ENCODE peak calls at places on chromosomes 11 and 22, in ten cellular contexts. F, D, M, R, E, T, X, K, Q and U are unnamed samples.

GRCh38 chr11:2142762-2143202 is 3.6 kb upstream of the IGF2 start:
- DNase-seq in Q (peak; percentile 56), E (peak; percentile 58), F (no peak), T (no peak), K (no peak), D (no peak), X (no peak), R (peak; percentile 20), M (no peak), U (no peak)

GRCh38 chr11:4891996-4892640 is 10.4 kb downstream of the OR51T1 start:
- DNase-seq in Q (peak; percentile 89), X (no peak), E (no peak), T (peak; percentile 56), R (peak; percentile 84), D (no peak), F (no peak), K (no peak), M (peak; percentile 31), U (no peak)

GRCh38 chr11:102546923-102547471 is 16.4 kb upstream of the MMP7 start:
- DNase-seq in F (peak; percentile 29), R (no peak), E (no peak), X (no peak), M (no peak), K (no peak), D (no peak), T (no peak), Q (no peak), U (no peak)

GRCh38 chr11:45238724-45239123 is 47.4 kb downstream of the SYT13 start:
- DNase-seq in K (no peak), E (no peak), D (no peak), T (peak; percentile 1), F (no peak), Q (peak; percentile 84), X (no peak), M (no peak), R (no peak), U (no peak)

GRCh38 chr22:43154887-43155536 is 3.7 kb downstream of the TSPO start:
- DNase-seq in T (no peak), D (no peak), X (no peak), R (no peak), K (no peak), F (no peak), M (no peak), E (no peak), Q (no peak), U (no peak)

GRCh38 chr11:106456651-106457050 is 379.2 kb downstream of the AASDHPPT start:
- DNase-seq in D (no peak), K (no peak), F (no peak), Q (no peak), R (no peak), M (no peak), E (no peak), X (no peak), T (no peak), U (no peak)

GRCh38 chr11:122309262-122309925 is 193.4 kb upstream of the BLID start:
- DNase-seq in T (no peak), E (no peak), K (no peak), M (no peak), X (no peak), D (peak; percentile 73), R (no peak), Q (no peak), F (no peak), U (no peak)

GRCh38 chr11:134223066-134223465 is 701 bp downstream of the NCAPD3 start:
- DNase-seq in X (no peak), T (no peak), M (no peak), D (no peak), E (peak; percentile 11), K (no peak), Q (no peak), F (no peak), R (no peak), U (no peak)

GRCh38 chr11:61503135-61503770 is 5.3 kb upstream of the LRRC10B start:
- DNase-seq in R (no peak), F (no peak), D (no peak), X (no peak), Q (no peak), E (no peak), M (no peak), K (no peak), T (no peak), U (no peak)

GRCh38 chr22:35802885-35803284 is 85.2 kb downstream of the APOL5 start:
- DNase-seq in X (no peak), F (no peak), T (no peak), K (no peak), R (no peak), E (no peak), M (no peak), Q (no peak), D (no peak), U (no peak)

GRCh38 chr11:64924910-64925284 is 408 bp downstream of the PPP2R5B start:
- DNase-seq in Q (no peak), F (no peak), E (no peak), T (no peak), R (no peak), X (no peak), K (no peak), D (no peak), M (no peak), U (no peak)

GRCh38 chr11:18367431-18367830 is 26.9 kb upstream of the LDHA start:
- DNase-seq in M (no peak), D (no peak), F (no peak), T (peak; percentile 9), E (no peak), X (no peak), R (no peak), Q (peak; percentile 69), K (no peak), U (no peak)

GRCh38 chr11:110362916-110363574 is 66.6 kb upstream of the RDX start:
- DNase-seq in D (peak; percentile 9), Q (no peak), T (no peak), K (peak; percentile 34), R (no peak), E (no peak), X (no peak), M (no peak), F (peak; percentile 73), U (no peak)

GRCh38 chr22:36336246-36337182 is 51.3 kb downstream of the MYH9 start:
- DNase-seq in X (no peak), D (no peak), F (no peak), Q (no peak), E (no peak), M (no peak), R (no peak), K (no peak), T (no peak), U (no peak)

GRCh38 chr11:44188643-44189042 is 93.2 kb downstream of the EXT2 start:
- DNase-seq in Q (no peak), D (no peak), T (no peak), E (no peak), M (no peak), F (no peak), R (no peak), X (no peak), K (no peak), U (no peak)

GRCh38 chr22:45296628-45297297 is 12.0 kb downstream of the UPK3A start:
- DNase-seq in K (no peak), R (no peak), X (no peak), E (no peak), M (no peak), F (no peak), T (no peak), D (no peak), Q (no peak), U (no peak)

GRCh38 chr22:37051629-37052385 is at the start of gene KCTD17:
- DNase-seq in E (peak; percentile 84), R (peak; percentile 14), Q (peak; percentile 73), M (no peak), K (peak; percentile 24), D (peak; percentile 73), X (no peak), T (peak; percentile 38), F (peak; percentile 41), U (peak; percentile 20)

GRCh38 chr11:9601041-9601875 is 27.8 kb downstream of the WEE1 start:
- DNase-seq in R (no peak), F (no peak), M (no peak), D (peak; percentile 1), E (peak; percentile 65), K (no peak), T (no peak), X (no peak), Q (peak; percentile 93), U (no peak)

GRCh38 chr11:58070585-58070984 is 39.8 kb downstream of the OR6Q1 start:
- DNase-seq in M (no peak), R (no peak), K (no peak), T (no peak), Q (no peak), X (no peak), E (no peak), D (no peak), F (no peak), U (no peak)

GRCh38 chr11:107719557-107720304 is 7.9 kb upstream of the SLN start:
- DNase-seq in R (no peak), E (no peak), M (no peak), X (no peak), Q (peak; percentile 29), K (no peak), T (no peak), F (no peak), D (no peak), U (peak; percentile 74)

GRCh38 chr22:25013634-25014033 is 61.1 kb downstream of the KIAA1671 start:
- DNase-seq in R (no peak), T (no peak), F (peak; percentile 34), X (no peak), K (no peak), M (no peak), Q (no peak), D (no peak), E (no peak), U (no peak)

GRCh38 chr22:50274311-50274710 is 4.1 kb upstream of the MAPK11 start:
- DNase-seq in M (no peak), Q (peak; percentile 51), R (no peak), E (peak; percentile 49), F (no peak), X (no peak), D (peak; percentile 30), T (peak; percentile 54), K (no peak), U (peak; percentile 74)